ENCODE peak calls at places on chromosomes 4 and X, in ten cellular contexts. V, T, A, S, F, L, K, P, H and D are unnamed samples.

GRCh38 chr4:106238819-106239420 is 77.1 kb downstream of the TBCK start:
- DNase-seq in V (peak), T (peak), A (no peak), S (peak), F (peak), L (no peak), K (no peak), P (no peak), H (no peak), D (no peak)

GRCh38 chr4:152257601-152258066 is 278.3 kb downstream of the FBXW7 start:
- DNase-seq in V (no peak), T (peak), A (no peak), S (no peak), F (no peak), L (no peak), K (no peak), P (no peak), H (no peak), D (no peak)

GRCh38 chr4:11428701-11429571 is at the start of gene HS3ST1:
- DNase-seq in V (peak), T (peak), A (peak), S (peak), F (peak), L (peak), K (peak), P (peak), H (peak), D (no peak)

GRCh38 chrX:122582280-122582679 is 601.8 kb upstream of the GRIA3 start:
- DNase-seq in V (no peak), T (peak), A (no peak), S (no peak), F (no peak), L (no peak), K (no peak), P (no peak), H (no peak), D (no peak)

GRCh38 chrX:9339603-9340569 is 125.0 kb upstream of the TBL1X start:
- DNase-seq in V (peak), T (peak), A (no peak), S (peak), F (no peak), L (peak), K (peak), P (no peak), H (no peak), D (no peak)

GRCh38 chr4:180909279-180909678 is 1333.9 kb upstream of the TENM3 start:
- DNase-seq in V (no peak), T (peak), A (no peak), S (no peak), F (peak), L (no peak), K (no peak), P (no peak), H (no peak), D (no peak)

GRCh38 chr4:112604590-112604989 is 32.1 kb downstream of the ZGRF1 start:
- DNase-seq in V (peak), T (peak), A (peak), S (peak), F (peak), L (no peak), K (no peak), P (peak), H (no peak), D (peak)

GRCh38 chr4:88159137-88159725 is 792 bp upstream of the ABCG2 start:
- DNase-seq in V (no peak), T (no peak), A (no peak), S (no peak), F (peak), L (no peak), K (no peak), P (no peak), H (no peak), D (no peak)

GRCh38 chrX:153708415-153708814 is 15.8 kb downstream of the BCAP31 start:
- DNase-seq in V (peak), T (peak), A (peak), S (peak), F (peak), L (peak), K (peak), P (peak), H (no peak), D (peak)

GRCh38 chr4:177097291-177097690 is 212.4 kb upstream of the NEIL3 start:
- DNase-seq in V (no peak), T (no peak), A (no peak), S (no peak), F (no peak), L (no peak), K (no peak), P (no peak), H (no peak), D (no peak)